ENCODE peak calls at places on chromosome 4, in seven cellular contexts. Q is right atrium auricular region; N is CD4-positive, alpha-beta T cell; L is RWPE1; Z is substantia nigra; C is astrocyte of the hippocampus; I is fibroblast of lung. A is an unnamed sample.

GRCh38 chr4:186701273-186701672 is 22.4 kb downstream of the FAT1 start:
- DNase-seq in C (peak; percentile 86), L (no peak), N (no peak), Q (peak; percentile 65), Z (no peak), I (peak; percentile 86), A (peak; percentile 37)

GRCh38 chr4:139266583-139267257 is 13.3 kb downstream of the MGARP start:
- DNase-seq in C (peak; percentile 53), Z (peak; percentile 24), I (peak; percentile 79), Q (peak; percentile 73), N (peak; percentile 48), L (no peak), A (peak; percentile 1)

GRCh38 chr4:77619408-77619807 is 13.8 kb downstream of the CXCL13 start:
- DNase-seq in N (no peak), I (no peak), L (no peak), Z (no peak), Q (no peak), C (no peak), A (no peak)

GRCh38 chr4:84937381-84937977 is 29.0 kb downstream of the WDFY3 start:
- DNase-seq in Q (no peak), N (no peak), I (no peak), C (no peak), L (no peak), Z (no peak), A (no peak)

GRCh38 chr4:59956366-59956765 is 1243.8 kb upstream of the ADGRL3 start:
- DNase-seq in N (no peak), I (no peak), C (no peak), Q (no peak), Z (no peak), L (no peak), A (no peak)

GRCh38 chr4:15303052-15303641 is 124.7 kb upstream of the C1QTNF7 start:
- DNase-seq in Z (no peak), I (peak; percentile 59), N (no peak), C (peak; percentile 53), Q (no peak), L (peak; percentile 21), A (no peak)

GRCh38 chr4:82479562-82479961 is 49.2 kb downstream of the ENOPH1 start:
- DNase-seq in Z (no peak), N (no peak), C (no peak), I (no peak), L (no peak), Q (no peak), A (no peak)

GRCh38 chr4:147786531-147786930 is 54.6 kb downstream of the ARHGAP10 start:
- DNase-seq in L (no peak), I (no peak), N (no peak), Q (no peak), C (no peak), Z (no peak), A (no peak)